ENCODE peak calls at places on chromosomes 1 and 21, in ten cellular contexts. T is transverse colon, U is A549, Y is ovary, C is stomach, J is sigmoid colon, W is suprapubic skin, E is esophagus muscularis mucosa, H is K562, I is GM12878. D is an unnamed sample.

GRCh38 chr1:234683127-234683855 is 73.3 kb upstream of the IRF2BP2 start:
- DNase-seq in W (no peak), T (no peak), Y (no peak), J (no peak), C (no peak), E (peak), I (no peak), H (no peak), U (no peak), D (no peak)

GRCh38 chr1:78351551-78352216 is 139.1 kb upstream of the PTGFR start:
- DNase-seq in U (no peak), H (no peak), C (no peak), T (no peak), Y (no peak), E (no peak), I (no peak), W (no peak), J (no peak), D (no peak)

GRCh38 chr1:29197590-29197924 is 15.9 kb upstream of the SRSF4 start:
- DNase-seq in Y (no peak), W (no peak), I (no peak), J (peak), H (peak), U (peak), T (peak), C (peak), E (no peak), D (no peak)

GRCh38 chr1:53585565-53585964 is 126.4 kb downstream of the DMRTB1 start:
- DNase-seq in H (no peak), I (no peak), W (peak), U (no peak), C (peak), J (peak), T (peak), Y (no peak), E (no peak), D (no peak)

GRCh38 chr1:31372051-31372450 is 825 bp downstream of the FABP3 start:
- DNase-seq in U (no peak), W (no peak), H (no peak), T (no peak), J (no peak), Y (no peak), E (no peak), I (no peak), C (peak), D (no peak)

GRCh38 chr1:18644013-18644399 is 13.4 kb downstream of the PAX7 start:
- DNase-seq in E (no peak), J (no peak), H (no peak), Y (no peak), W (no peak), T (no peak), C (no peak), U (no peak), I (no peak), D (no peak)

GRCh38 chr1:77542784-77543183 is 139.7 kb downstream of the ZZZ3 start:
- DNase-seq in W (no peak), C (no peak), J (no peak), U (no peak), I (no peak), H (no peak), E (no peak), T (no peak), Y (no peak), D (no peak)

GRCh38 chr1:185139231-185139630 is 17.5 kb downstream of the TRMT1L start:
- DNase-seq in W (no peak), I (no peak), J (no peak), Y (no peak), E (no peak), C (no peak), T (no peak), U (no peak), H (no peak), D (no peak)

GRCh38 chr1:6653651-6654290 is 29.1 kb downstream of the THAP3 start:
- DNase-seq in W (no peak), U (no peak), T (no peak), Y (no peak), J (no peak), H (no peak), C (no peak), I (no peak), E (no peak), D (no peak)

GRCh38 chr1:1207254-1207902 is 986 bp upstream of the TNFRSF18 start:
- DNase-seq in T (peak), U (no peak), H (no peak), J (no peak), I (no peak), E (no peak), C (no peak), W (no peak), Y (peak), D (no peak)

GRCh38 chr1:229381234-229381633 is 38.4 kb upstream of the CCSAP start:
- DNase-seq in T (no peak), J (no peak), E (no peak), H (no peak), Y (no peak), U (no peak), I (no peak), W (no peak), C (no peak), D (no peak)

GRCh38 chr1:245931450-245931849 is 575.6 kb downstream of the SMYD3 start:
- DNase-seq in H (no peak), J (no peak), W (no peak), C (no peak), Y (no peak), U (no peak), T (no peak), E (no peak), I (no peak), D (no peak)

GRCh38 chr1:157403203-157403602 is 149.1 kb downstream of the FCRL5 start:
- DNase-seq in I (no peak), W (no peak), J (no peak), T (no peak), E (peak), U (no peak), Y (no peak), C (no peak), H (no peak), D (no peak)

GRCh38 chr1:28853033-28853742 is 41.2 kb downstream of the OPRD1 start:
- DNase-seq in W (no peak), E (no peak), J (no peak), I (no peak), C (no peak), U (no peak), Y (no peak), T (no peak), H (no peak), D (no peak)

GRCh38 chr1:7302873-7303272 is 468.2 kb upstream of the VAMP3 start:
- DNase-seq in W (peak), Y (no peak), U (peak), T (no peak), H (no peak), E (peak), C (no peak), I (no peak), J (no peak), D (no peak)

GRCh38 chr1:17485280-17485679 is 45.8 kb upstream of the RCC2 start:
- DNase-seq in Y (no peak), C (peak), I (no peak), U (no peak), H (no peak), W (no peak), E (no peak), J (no peak), T (no peak), D (no peak)

GRCh38 chr1:169690489-169690888 is 20.9 kb downstream of the SELL start:
- DNase-seq in J (no peak), H (no peak), T (no peak), W (no peak), I (no peak), Y (no peak), U (no peak), E (no peak), C (no peak), D (no peak)

GRCh38 chr1:40872266-40872665 is 10.1 kb upstream of the CITED4 start:
- DNase-seq in I (no peak), H (peak), E (no peak), Y (no peak), W (no peak), J (no peak), T (no peak), C (no peak), U (no peak), D (no peak)

GRCh38 chr1:150931773-150932172 is 5.6 kb downstream of the SETDB1 start:
- DNase-seq in E (no peak), I (no peak), J (no peak), Y (no peak), T (no peak), H (no peak), C (no peak), U (no peak), W (no peak), D (no peak)

GRCh38 chr1:14120895-14121294 is 420.9 kb downstream of the PRDM2 start:
- DNase-seq in I (no peak), H (no peak), Y (no peak), C (no peak), W (no peak), J (no peak), U (no peak), E (no peak), T (no peak), D (no peak)

GRCh38 chr1:162029205-162029604 is 5.5 kb upstream of the OLFML2B start:
- DNase-seq in W (no peak), H (no peak), U (no peak), C (no peak), Y (no peak), E (no peak), J (no peak), T (no peak), I (no peak), D (no peak)

GRCh38 chr1:167713330-167714081 is 8.3 kb upstream of the MPZL1 start:
- DNase-seq in Y (peak), T (peak), C (no peak), H (no peak), E (no peak), I (no peak), U (no peak), W (no peak), J (peak), D (peak)

GRCh38 chr1:203625623-203626189 is 926 bp upstream of the ATP2B4 start:
- DNase-seq in Y (no peak), C (no peak), U (no peak), I (peak), W (no peak), E (no peak), T (peak), J (no peak), H (peak), D (no peak)

GRCh38 chr1:179101566-179101965 is 19.7 kb downstream of the TOR3A start:
- DNase-seq in Y (no peak), H (no peak), U (no peak), T (no peak), I (no peak), E (no peak), W (no peak), J (peak), C (no peak), D (no peak)

GRCh38 chr1:99131541-99131940 is 126.9 kb upstream of the PLPPR5 start:
- DNase-seq in C (no peak), H (no peak), I (no peak), E (no peak), T (no peak), Y (no peak), W (no peak), U (no peak), J (no peak), D (no peak)

GRCh38 chr1:19621274-19621950 is 22.7 kb upstream of the NBL1 start:
- DNase-seq in U (no peak), I (no peak), C (no peak), W (no peak), J (peak), Y (no peak), T (no peak), E (no peak), H (no peak), D (no peak)

GRCh38 chr1:163250382-163250974 is 47.8 kb upstream of the RGS5 start:
- DNase-seq in J (no peak), E (no peak), Y (no peak), C (no peak), I (no peak), T (no peak), H (no peak), U (no peak), W (no peak), D (no peak)

GRCh38 chr21:44706026-44706705 is 5.2 kb downstream of the TSPEAR start:
- DNase-seq in E (no peak), T (no peak), H (no peak), W (peak), I (no peak), C (peak), J (no peak), U (no peak), Y (no peak), D (no peak)
- H3K4me3 ChIP-seq in E (no peak), T (no peak), H (no peak), W (no peak), I (no peak), C (no peak), J (no peak), U (no peak), Y (no peak), D (no peak)

DNA sequence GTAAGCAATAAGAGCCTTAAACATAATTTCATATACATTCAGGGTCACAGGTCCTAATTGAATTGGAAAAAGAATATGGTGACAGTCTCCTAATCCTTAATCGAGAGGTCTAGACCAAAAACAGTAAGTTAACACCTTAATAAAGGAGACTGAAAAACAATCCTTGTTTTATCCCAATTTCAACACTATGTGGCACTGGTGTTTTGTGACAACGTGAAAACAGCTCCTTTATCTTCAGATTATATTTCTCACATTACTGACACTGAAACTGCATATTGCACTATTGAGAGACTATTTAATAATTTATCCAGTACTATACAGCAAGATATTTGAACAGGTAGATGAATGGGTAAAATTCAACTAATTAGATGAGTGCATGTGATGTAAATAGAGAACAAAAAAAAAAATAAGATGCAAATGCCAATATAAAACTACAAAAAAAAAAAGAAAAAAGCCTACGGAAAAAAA is 34.1 kb downstream of the TP53BP2 start:
- DNase-seq in J (no peak), H (no peak), C (no peak), I (no peak), U (no peak), Y (no peak), T (no peak), E (no peak), W (no peak), D (no peak)
- TF ChIP-seq EP300 in J (no peak), H (no peak), C (no peak), I (no peak), U (no peak), Y (no peak), T (no peak), E (no peak), W (no peak), D (no peak)

GRCh38 chr1:202613571-202613970 is 96.7 kb downstream of the SYT2 start:
- DNase-seq in Y (no peak), I (no peak), T (no peak), E (no peak), C (no peak), J (no peak), H (no peak), W (no peak), U (no peak), D (no peak)

GRCh38 chr1:202616355-202616910 is 93.8 kb downstream of the SYT2 start:
- DNase-seq in U (no peak), Y (no peak), W (no peak), T (no peak), I (peak), J (no peak), E (no peak), C (no peak), H (no peak), D (no peak)

GRCh38 chr1:202618387-202619022 is 91.7 kb downstream of the SYT2 start:
- DNase-seq in Y (no peak), J (no peak), C (no peak), E (no peak), H (no peak), U (no peak), T (no peak), W (no peak), I (no peak), D (no peak)

GRCh38 chr1:202619528-202619927 is 90.7 kb downstream of the SYT2 start:
- DNase-seq in T (no peak), I (no peak), H (no peak), E (no peak), U (no peak), Y (no peak), J (peak), C (no peak), W (no peak), D (no peak)

GRCh38 chr1:202615501-202616354 is 94.5 kb downstream of the SYT2 start:
- DNase-seq in T (peak), E (no peak), H (no peak), U (no peak), W (no peak), C (no peak), I (peak), J (no peak), Y (no peak), D (no peak)
- H3K4me3 ChIP-seq in T (no peak), E (no peak), H (no peak), U (no peak), W (no peak), C (no peak), I (peak), J (no peak), Y (no peak), D (no peak)

DNA sequence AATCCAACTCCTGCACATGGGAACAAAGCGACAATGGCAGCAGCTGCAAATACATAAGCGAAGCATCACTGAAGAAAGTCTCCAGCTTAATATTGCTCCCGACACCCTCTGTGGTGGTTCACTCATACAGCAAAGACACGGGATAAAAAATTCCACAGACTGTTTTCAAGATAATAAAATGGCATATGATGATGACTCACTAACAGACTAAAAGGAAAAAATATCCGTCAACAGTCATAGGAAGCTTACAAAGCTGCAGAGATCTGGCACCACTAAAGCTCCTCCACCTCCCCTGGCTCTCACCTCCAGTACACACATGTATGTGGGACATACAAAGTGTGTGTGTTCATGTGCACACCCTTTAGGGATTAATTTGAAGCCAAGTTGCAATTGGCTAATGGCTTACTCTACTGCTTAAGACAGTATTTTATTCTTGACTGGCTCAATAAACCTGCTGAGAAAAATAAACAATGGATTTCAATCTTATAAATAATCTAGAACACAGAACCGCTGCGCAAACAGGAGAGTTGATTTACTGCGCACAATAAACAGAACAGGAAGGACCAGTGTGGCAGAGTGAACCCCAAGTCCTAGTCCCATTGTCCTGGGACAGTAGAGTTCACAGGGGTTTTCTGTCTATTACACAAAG is 94.4 kb downstream of the SLC45A1 start:
- DNase-seq in Y (no peak), E (no peak), T (peak), I (no peak), H (no peak), W (no peak), U (no peak), C (no peak), J (peak), D (peak)
- TF ChIP-seq EP300 in Y (no peak), E (no peak), T (peak), I (no peak), H (no peak), W (no peak), U (no peak), C (no peak), J (no peak), D (no peak)

DNA sequence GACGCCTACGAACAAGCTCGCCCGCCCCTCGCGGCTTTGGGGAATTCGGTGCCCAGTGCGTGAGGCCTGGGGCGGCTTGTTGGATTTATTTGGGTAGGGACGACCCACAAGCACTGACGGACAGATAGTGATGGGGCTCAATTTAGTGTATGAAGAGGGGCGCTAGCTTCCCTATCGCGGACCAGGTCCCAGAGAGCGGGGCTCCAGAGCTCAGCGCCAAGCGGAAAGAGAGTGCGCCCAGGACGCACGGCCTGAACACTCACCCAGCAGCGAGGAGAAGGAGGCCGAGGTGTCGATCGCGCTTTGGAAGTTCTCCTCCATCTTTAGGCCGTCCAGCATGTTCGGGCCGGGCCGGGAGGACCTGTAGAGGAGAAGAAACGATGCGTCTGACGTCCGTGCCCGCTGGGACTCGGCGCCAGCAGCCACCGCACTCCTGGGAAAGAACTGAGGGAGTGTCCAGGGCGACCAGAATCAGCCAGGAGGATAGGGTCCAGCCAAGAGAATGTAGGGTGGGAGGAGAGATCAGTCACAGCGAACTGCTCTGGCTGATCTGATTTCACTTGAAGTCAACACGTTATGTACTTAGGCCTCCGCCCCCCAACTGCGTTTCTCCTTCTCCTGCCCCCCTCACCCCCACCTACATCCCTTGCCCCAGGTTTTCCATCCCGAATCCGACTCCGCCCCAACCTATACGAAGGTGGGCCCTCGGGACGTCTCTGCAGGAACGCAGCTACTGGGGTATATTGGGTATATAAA is 1.1 kb downstream of the LMX1A start:
- DNase-seq in E (peak), Y (no peak), J (no peak), C (no peak), H (no peak), I (no peak), T (no peak), W (no peak), U (no peak), D (no peak)
- H3K4me3 ChIP-seq in E (peak), Y (peak), J (peak), C (peak), H (no peak), I (no peak), T (peak), W (peak), U (peak), D (peak)

GRCh38 chr1:42657981-42658879 is at the start of gene PPIH:
- DNase-seq in U (peak), J (peak), H (peak), T (peak), Y (peak), C (peak), E (peak), I (peak), W (peak), D (peak)

GRCh38 chr1:42660907-42661500 is 2.8 kb downstream of the PPIH start:
- DNase-seq in C (no peak), Y (no peak), W (no peak), U (no peak), J (no peak), I (no peak), T (no peak), H (no peak), E (no peak), D (no peak)

DNA sequence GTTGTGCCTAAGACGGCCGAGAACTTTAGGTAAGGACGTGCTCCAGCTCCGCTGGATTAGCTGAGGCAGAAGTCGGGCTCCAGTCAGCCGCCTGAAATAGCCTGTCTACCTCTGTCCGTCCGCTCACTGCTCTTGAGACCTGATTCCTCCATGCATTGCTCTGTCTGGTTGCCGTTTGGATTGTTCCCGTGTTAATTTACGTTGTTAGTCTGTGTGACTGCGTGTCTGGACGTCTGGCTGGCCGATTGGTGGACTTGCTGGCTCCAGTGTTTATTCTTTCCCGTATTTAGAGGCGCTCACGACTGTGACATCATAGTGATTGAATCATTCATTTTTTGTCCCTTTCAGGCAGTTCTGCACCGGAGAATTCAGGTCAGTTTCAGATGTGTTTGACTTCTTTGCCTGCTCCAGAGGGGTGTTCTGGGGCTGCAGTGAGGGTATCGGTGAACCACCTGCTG is 686 bp downstream of the PPIH start:
- DNase-seq in J (no peak), H (no peak), W (no peak), I (no peak), C (no peak), U (no peak), E (no peak), T (no peak), Y (no peak), D (no peak)
- TF ChIP-seq EP300 in J (no peak), H (no peak), W (no peak), I (no peak), C (no peak), U (no peak), E (no peak), T (no peak), Y (no peak), D (no peak)

GRCh38 chr1:228339059-228339704 is 67.5 kb downstream of the TRIM11 start:
- DNase-seq in I (no peak), E (no peak), T (peak), H (no peak), C (no peak), U (no peak), J (no peak), Y (no peak), W (no peak), D (no peak)
- H3K4me3 ChIP-seq in I (no peak), E (no peak), T (no peak), H (no peak), C (no peak), U (no peak), J (no peak), Y (no peak), W (no peak), D (no peak)

D was measured in tibial nerve.